ENCODE peak calls at places on chromosomes 1 and 21, in nine cellular contexts. R is ovary, P is Peyer's patch, A is HL-60, S is fibroblast of the aortic adventitia, I is fibroblast of villous mesenchyme, E is epithelial cell of proximal tubule, U is kidney, Z is IMR-90. X is an unnamed sample.

GRCh38 chr1:181748013-181748412 is 264.7 kb downstream of the CACNA1E start:
- DNase-seq in I (no peak), A (no peak), E (no peak), U (no peak), P (no peak), R (no peak), Z (no peak), S (no peak), X (no peak)

GRCh38 chr1:26220199-26220912 is 13.6 kb upstream of the CEP85 start:
- DNase-seq in I (no peak), R (no peak), U (no peak), P (no peak), Z (no peak), E (no peak), S (no peak), A (no peak), X (no peak)

GRCh38 chr21:34545079-34545884 is 33.3 kb upstream of the KCNE1 start:
- DNase-seq in P (no peak), U (no peak), A (peak; percentile 85), S (peak; percentile 91), Z (peak; percentile 73), E (peak; percentile 48), I (peak; percentile 68), R (no peak), X (peak; percentile 44)

GRCh38 chr1:25700124-25700523 is 83.5 kb downstream of the MAN1C1 start:
- DNase-seq in S (peak; percentile 90), P (no peak), I (peak; percentile 64), U (no peak), Z (peak; percentile 75), A (no peak), E (no peak), R (peak; percentile 73), X (peak; percentile 81)

GRCh38 chr1:22184892-22185612 is 42.2 kb upstream of the WNT4 start:
- DNase-seq in R (no peak), E (peak; percentile 12), S (no peak), A (peak; percentile 9), P (no peak), U (peak; percentile 92), I (no peak), Z (no peak), X (no peak)

GRCh38 chr21:30463713-30464112 is 16.5 kb downstream of the KRTAP19-1 start:
- DNase-seq in P (no peak), E (no peak), S (no peak), Z (no peak), U (no peak), I (no peak), R (no peak), A (no peak), X (peak; percentile 2)

GRCh38 chr1:163231385-163231784 is 28.7 kb upstream of the RGS5 start:
- DNase-seq in R (no peak), I (peak; percentile 37), P (no peak), Z (peak; percentile 75), U (no peak), S (peak; percentile 78), E (peak; percentile 36), A (no peak), X (peak; percentile 39)

GRCh38 chr1:110944806-110945205 is 18.9 kb downstream of the LRIF1 start:
- DNase-seq in E (no peak), A (no peak), R (no peak), Z (no peak), P (no peak), I (no peak), S (no peak), U (no peak), X (no peak)

GRCh38 chr1:36528361-36529349 is 45.9 kb upstream of the CSF3R start:
- DNase-seq in Z (no peak), S (no peak), A (no peak), E (no peak), P (no peak), R (no peak), I (no peak), U (no peak), X (no peak)
- TF ChIP-seq CTCF in Z (no peak), S (no peak), A (no peak), E (peak; percentile 25), P (no peak), R (no peak), I (no peak), U (no peak), X (peak; percentile 4)

DNA sequence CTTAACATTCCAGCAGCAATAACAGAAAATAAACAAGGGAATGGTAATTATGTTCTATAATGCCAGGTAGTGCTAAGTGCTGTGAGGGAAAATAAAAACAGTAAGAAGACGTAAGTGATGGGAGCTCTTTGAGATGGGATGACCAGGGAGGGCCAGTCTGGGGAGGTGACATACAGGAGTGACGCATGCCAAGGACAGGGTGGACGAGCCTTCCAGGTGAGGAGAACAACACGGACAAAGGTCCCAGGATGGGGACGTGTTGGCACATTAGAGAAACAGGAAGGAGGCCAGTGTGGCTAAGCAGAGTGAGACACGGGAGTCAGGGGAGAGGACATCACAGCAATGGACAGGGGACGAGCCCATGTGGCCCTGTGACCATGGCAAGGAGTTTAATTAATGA is 11.7 kb upstream of the LRRC52 start:
- DNase-seq in E (no peak), A (no peak), S (no peak), R (no peak), P (no peak), Z (no peak), U (no peak), I (no peak), X (no peak)
- H3K4me3 ChIP-seq in E (no peak overlapping the region), A (no peak overlapping the region), S (no peak overlapping the region), R (no peak overlapping the region), P (no peak overlapping the region), Z (no peak overlapping the region), U (no peak overlapping the region), I (no peak overlapping the region), X (no peak overlapping the region)

GRCh38 chr1:87167157-87167810 is 161.4 kb upstream of the LMO4 start:
- DNase-seq in R (no peak), Z (no peak), S (no peak), P (no peak), U (no peak), A (no peak), E (no peak), I (no peak), X (no peak)

GRCh38 chr1:87170151-87170550 is 158.5 kb upstream of the LMO4 start:
- DNase-seq in I (peak; percentile 18), U (no peak), Z (peak; percentile 49), P (no peak), E (no peak), R (no peak), A (no peak), S (no peak), X (peak; percentile 51)

GRCh38 chr1:87171199-87171598 is 157.5 kb upstream of the LMO4 start:
- DNase-seq in R (no peak), U (no peak), I (no peak), E (no peak), Z (no peak), P (no peak), S (no peak), A (no peak), X (no peak)

GRCh38 chr1:87169250-87169910 is 159.3 kb upstream of the LMO4 start:
- DNase-seq in A (no peak), I (no peak), S (no peak), P (no peak), U (no peak), E (no peak), Z (no peak), R (no peak), X (no peak)

DNA sequence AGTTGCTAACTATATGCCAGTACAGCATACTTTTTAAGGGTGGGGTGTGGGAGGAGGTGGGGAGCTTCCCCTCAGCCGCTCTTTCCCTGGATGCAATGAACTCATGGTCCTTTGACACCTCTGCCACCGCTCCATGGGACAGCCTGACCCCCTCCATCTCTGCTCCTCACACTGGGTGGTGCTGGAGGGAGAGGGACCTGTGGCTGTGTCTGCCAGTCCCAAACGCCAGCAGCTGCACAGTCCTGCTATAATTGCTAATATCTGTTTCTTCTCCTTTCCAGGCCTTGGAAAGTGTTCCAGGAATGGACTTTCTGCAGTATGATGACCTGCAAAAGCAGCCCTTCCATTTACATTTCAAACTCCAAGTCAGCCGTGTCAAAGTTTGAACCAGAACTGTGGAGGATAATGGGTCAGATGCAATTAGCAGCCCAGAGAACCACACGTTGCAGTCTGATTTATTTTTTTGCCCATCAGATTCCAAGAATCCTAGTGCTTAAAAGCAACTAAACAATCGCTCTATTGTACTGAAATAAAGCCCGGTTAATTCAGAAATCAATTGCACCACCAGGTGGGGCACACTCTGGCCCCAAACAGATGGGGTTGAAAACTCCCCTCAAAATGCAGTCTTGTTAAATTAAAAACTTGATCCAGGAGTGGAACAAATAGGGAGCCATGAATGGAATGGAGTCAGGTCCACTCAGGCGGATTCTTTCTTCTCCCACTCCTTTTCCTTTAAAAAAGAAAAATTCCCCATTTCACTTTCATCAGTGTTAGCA is 160.6 kb upstream of the LMO4 start:
- DNase-seq in S (no peak), U (no peak), A (no peak), I (no peak), Z (no peak), E (no peak), P (no peak), R (no peak), X (no peak)
- TF ChIP-seq CTCF in S (peak; percentile 17), U (no peak), A (no peak), I (no peak), Z (no peak), E (peak; percentile 40), P (no peak), R (no peak), X (peak; percentile 17)

GRCh38 chr1:175671066-175671465 is 72.3 kb downstream of the TNR start:
- DNase-seq in E (no peak), A (no peak), Z (no peak), P (no peak), I (no peak), S (no peak), U (no peak), R (no peak), X (no peak)

GRCh38 chr1:175678471-175678870 is 64.9 kb downstream of the TNR start:
- DNase-seq in Z (no peak), S (no peak), I (no peak), E (no peak), U (no peak), R (no peak), A (no peak), P (no peak), X (no peak)

GRCh38 chr1:175675017-175675416 is 68.4 kb downstream of the TNR start:
- DNase-seq in I (no peak), P (no peak), E (no peak), S (no peak), U (no peak), R (no peak), Z (no peak), A (no peak), X (no peak)

DNA sequence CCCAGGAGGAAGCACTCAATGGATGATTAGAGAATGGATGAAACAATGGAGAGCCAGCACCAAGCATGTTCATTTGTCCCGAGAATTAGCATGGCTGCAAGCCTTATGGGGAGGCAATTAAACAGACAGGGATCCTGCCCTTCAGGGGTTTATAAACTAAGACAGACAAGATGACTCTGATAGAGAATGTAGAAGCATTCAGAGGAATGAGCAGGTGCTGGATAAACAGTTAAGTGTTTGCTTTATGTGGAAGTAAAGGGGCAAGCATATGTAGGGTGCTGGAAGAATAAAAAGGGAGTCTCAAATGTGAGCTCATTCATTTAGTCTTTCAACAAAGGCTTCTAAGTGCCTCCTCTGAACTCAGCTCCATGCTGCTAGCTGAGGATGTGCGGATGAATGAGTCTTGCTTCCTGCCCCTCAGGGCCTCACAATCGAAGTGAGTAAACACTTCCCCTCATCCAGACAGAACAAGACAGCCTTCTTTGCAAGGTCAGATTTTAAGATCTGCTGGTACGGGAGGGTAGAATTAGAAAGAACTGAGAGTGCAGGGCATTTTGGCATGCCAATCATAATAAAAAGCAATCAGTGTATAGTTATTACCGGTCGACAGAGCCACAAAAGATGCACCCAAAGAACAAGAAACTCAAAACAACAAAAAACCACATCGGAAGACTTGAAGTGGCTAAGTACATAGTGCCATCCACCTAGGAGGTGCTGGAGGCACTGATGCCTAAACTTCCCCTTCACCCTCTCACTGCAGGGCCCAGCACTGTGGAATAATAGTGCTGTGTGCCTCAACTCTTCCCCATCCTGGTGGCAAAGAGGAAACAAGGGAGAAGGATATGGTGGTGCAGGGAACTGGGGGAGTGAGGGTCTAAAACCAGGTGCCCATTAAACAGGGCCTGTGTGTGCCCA is 69.9 kb downstream of the TNR start:
- DNase-seq in E (no peak), U (no peak), P (peak; percentile 67), S (no peak), R (no peak), I (no peak), A (no peak), Z (no peak), X (no peak)
- H3K4me3 ChIP-seq in E (no peak overlapping the region), U (no peak overlapping the region), P (no peak overlapping the region), S (no peak overlapping the region), R (no peak overlapping the region), I (no peak overlapping the region), A (no peak overlapping the region), Z (no peak overlapping the region), X (no peak overlapping the region)